ENCODE peak calls at places on chromosomes 3 and 15, in six cellular contexts. S, Q, W, D, J and P are unnamed samples. For H3K9me3, the result is how much of the 10 kb centered on the place peaks cover.

GRCh38 chr15:100941536-100941935 is 22.4 kb downstream of the LRRK1 start:
- ATAC-seq in S (no peak), Q (no peak), W (peak), D (no peak), J (peak), P (no peak)

GRCh38 chr15:36484038-36484778 is 95.2 kb upstream of the CDIN1 start:
- ATAC-seq in S (no peak), Q (no peak), W (no peak), D (no peak), J (no peak), P (no peak)

GRCh38 chr15:41494922-41495735 is 1.5 kb downstream of the ITPKA start:
- ATAC-seq in S (peak), Q (peak), W (peak), D (no peak), J (no peak), P (no peak)

GRCh38 chr3:160739079-160739478 is 17.0 kb upstream of the PPM1L start:
- ATAC-seq in S (no peak), Q (no peak), W (no peak), D (no peak), J (no peak), P (peak)

GRCh38 chr3:72186485-72186864 is 401.5 kb upstream of the PROK2 start:
- ATAC-seq in S (peak), Q (no peak), W (no peak), D (no peak), J (no peak), P (no peak)

GRCh38 chr3:18194431-18194830 is 230.7 kb downstream of the SATB1 start:
- ATAC-seq in S (no peak), Q (no peak), W (peak), D (no peak), J (no peak), P (no peak)

GRCh38 chr3:33063651-33064051 is 33.3 kb downstream of the GLB1 start:
- ATAC-seq in S (no peak), Q (no peak), W (peak), D (no peak), J (no peak), P (no peak)

GRCh38 chr15:93458567-93458966 is 369.6 kb upstream of the RGMA start:
- ATAC-seq in S (peak), Q (no peak), W (no peak), D (no peak), J (no peak), P (no peak)

DNA sequence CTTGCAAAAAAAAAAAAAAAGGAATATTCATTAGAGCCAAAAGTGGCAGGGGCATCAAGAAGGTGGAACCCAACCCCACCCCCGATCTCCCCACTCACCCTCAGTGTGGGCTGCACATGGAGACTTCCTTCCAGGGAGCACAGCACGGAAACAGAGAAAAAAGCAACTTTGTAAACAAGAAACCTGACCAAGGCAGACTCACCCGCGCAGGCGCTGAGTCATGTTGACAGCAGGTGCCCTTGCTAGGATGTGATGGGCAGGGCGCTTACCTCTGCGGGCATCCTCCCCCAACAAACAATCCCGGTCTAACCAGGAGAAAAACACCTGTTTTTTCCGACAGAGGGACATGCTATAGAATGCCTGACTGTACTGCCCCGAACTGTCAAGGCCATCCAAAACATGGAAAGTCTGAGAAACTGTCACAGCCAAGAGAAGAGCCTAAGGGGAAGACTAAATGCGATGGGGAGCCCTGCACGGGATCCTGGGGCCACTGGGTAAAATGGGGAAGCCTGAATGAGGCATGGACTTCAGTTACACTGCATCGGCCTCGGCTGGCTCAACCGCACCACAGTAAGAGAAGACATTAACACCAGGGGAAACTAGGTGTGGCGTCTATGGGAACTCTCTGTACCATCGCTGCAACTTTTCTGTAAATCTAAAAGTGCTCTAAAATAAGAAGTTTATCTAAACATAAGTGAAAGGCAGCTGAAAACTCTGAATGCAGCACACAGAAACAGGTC is 66.7 kb upstream of the GATA2 start:
- ATAC-seq in S (no peak), Q (peak), W (no peak), D (peak), J (peak), P (no peak)
- H3K9me3 ChIP-seq in S (under half), Q (under half), W (under half), D (under half), J (under half), P (under half)

GRCh38 chr3:127670761-127671522 is 1.8 kb upstream of the ABTB1 start:
- ATAC-seq in S (no peak), Q (no peak), W (no peak), D (no peak), J (no peak), P (no peak)

GRCh38 chr3:127671523-127672428 is 976 bp upstream of the ABTB1 start:
- ATAC-seq in S (peak), Q (peak), W (peak), D (peak), J (peak), P (peak)

GRCh38 chr3:127668906-127669305 is 3.8 kb upstream of the ABTB1 start:
- ATAC-seq in S (no peak), Q (no peak), W (no peak), D (no peak), J (no peak), P (no peak)

GRCh38 chr3:127669541-127670228 is 3.1 kb upstream of the ABTB1 start:
- ATAC-seq in S (no peak), Q (no peak), W (no peak), D (no peak), J (no peak), P (no peak)

GRCh38 chr3:127670229-127670559 is 2.6 kb upstream of the ABTB1 start:
- ATAC-seq in S (no peak), Q (no peak), W (no peak), D (no peak), J (no peak), P (no peak)
- TF ChIP-seq POLR2AphosphoS5 in S (no peak), Q (no peak), W (no peak), D (no peak), J (no peak), P (no peak)

DNA sequence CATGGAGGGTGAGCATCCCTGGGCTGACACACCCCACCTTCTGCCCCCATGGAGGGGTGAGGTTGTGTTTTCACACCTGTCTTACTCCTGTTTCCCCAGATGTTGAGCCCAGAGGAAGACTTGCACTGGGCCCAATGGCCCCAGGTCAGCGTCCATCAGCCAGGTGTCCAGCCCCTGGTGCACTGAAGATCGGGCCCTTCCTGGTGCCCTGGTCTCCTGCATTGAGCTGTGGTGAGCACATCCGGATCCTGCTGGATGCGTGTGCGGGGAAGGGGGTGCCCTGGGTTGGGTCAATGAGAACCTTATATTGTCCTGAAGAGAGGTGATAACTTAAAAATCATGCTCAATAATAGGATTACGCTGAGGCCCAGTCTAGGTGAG is 227.3 kb downstream of the SNRPN start:
- ATAC-seq in S (no peak), Q (no peak), W (no peak), D (no peak), J (no peak), P (no peak)
- H3K9me3 ChIP-seq in S (under half), Q (under half), W (under half), D (under half), J (under half), P (under half)

GRCh38 chr3:86653801-86654200 is 337.1 kb downstream of the VGLL3 start:
- ATAC-seq in S (no peak), Q (no peak), W (no peak), D (no peak), J (no peak), P (no peak)
- TF ChIP-seq POLR2AphosphoS5 in S (no peak), Q (no peak), W (no peak), D (no peak), J (no peak), P (no peak)

GRCh38 chr3:132840201-132840700 is 118.0 kb upstream of the NPHP3 start:
- ATAC-seq in S (no peak), Q (no peak), W (no peak), D (no peak), J (no peak), P (no peak)

GRCh38 chr3:132837615-132838014 is 115.4 kb upstream of the NPHP3 start:
- ATAC-seq in S (no peak), Q (no peak), W (no peak), D (no peak), J (no peak), P (no peak)

GRCh38 chr3:132838477-132838876 is 116.3 kb upstream of the NPHP3 start:
- ATAC-seq in S (no peak), Q (no peak), W (no peak), D (no peak), J (no peak), P (no peak)

DNA sequence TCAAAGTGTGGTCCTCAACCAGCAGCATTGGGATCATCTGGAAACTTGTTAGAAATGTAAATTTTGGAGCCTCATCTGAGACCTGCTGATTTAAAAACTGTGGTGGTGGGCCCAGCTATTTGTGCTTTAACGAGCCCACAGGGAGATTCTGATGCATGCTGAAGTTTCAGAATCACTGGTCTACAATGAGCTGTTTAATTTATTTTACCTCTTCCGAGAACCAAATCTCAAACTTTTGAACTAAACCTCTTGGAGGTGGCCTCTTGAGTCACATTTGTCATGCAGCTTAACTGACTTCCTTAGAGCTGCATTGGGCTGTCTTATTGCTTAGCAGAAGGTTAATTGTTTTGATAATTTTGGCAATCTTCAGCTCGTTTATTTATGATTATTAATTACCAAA is 112.1 kb upstream of the NPHP3 start:
- ATAC-seq in S (no peak), Q (no peak), W (no peak), D (no peak), J (no peak), P (no peak)
- H3K9me3 ChIP-seq in S (under half), Q (under half), W (under half), D (under half), J (under half), P (under half)

GRCh38 chr15:43800286-43801136 is at the start of gene HYPK:
- ATAC-seq in S (peak), Q (peak), W (peak), D (peak), J (peak), P (peak)
- TF ChIP-seq POLR2AphosphoS5 in S (peak), Q (peak), W (peak), D (peak), J (peak), P (peak)

GRCh38 chr15:20353966-20354883 is 187.4 kb downstream of the GOLGA6L6 start:
- ATAC-seq in S (no peak), Q (no peak), W (no peak), D (no peak), J (no peak), P (no peak)
- H3K9me3 ChIP-seq in S (under half), Q (under half), W (under half), D (half or more), J (under half), P (under half)